ENCODE peak calls at places on chromosomes 6 and 20, in five cellular contexts. B, U, E, T and Z are unnamed samples.

GRCh38 chr6:132669690-132670291 is 10.8 kb upstream of the TAAR1 start:
- DNase-seq in B (no peak), U (no peak), E (no peak), T (no peak), Z (no peak)

GRCh38 chr20:1391640-1392442 is 1.0 kb downstream of the FKBP1A start:
- DNase-seq in B (no peak), U (no peak), E (peak), T (no peak), Z (peak)

GRCh38 chr6:78845567-78845966 is 21.8 kb upstream of the IRAK1BP1 start:
- DNase-seq in B (no peak), U (no peak), E (no peak), T (no peak), Z (no peak)

GRCh38 chr20:57716893-57717292 is 7.1 kb upstream of the PMEPA1 start:
- DNase-seq in B (no peak), U (no peak), E (no peak), T (no peak), Z (no peak)

GRCh38 chr20:5890773-5891441 is 59.4 kb downstream of the TRMT6 start:
- DNase-seq in B (no peak), U (no peak), E (no peak), T (no peak), Z (no peak)

GRCh38 chr6:85464722-85465150 is 14.9 kb downstream of the NT5E start:
- DNase-seq in B (no peak), U (no peak), E (no peak), T (no peak), Z (peak)

GRCh38 chr6:38771111-38771694 is 56.1 kb downstream of the DNAH8 start:
- DNase-seq in B (no peak), U (no peak), E (no peak), T (no peak), Z (no peak)

GRCh38 chr20:18416478-18416877 is 50.4 kb downstream of the DZANK1 start:
- DNase-seq in B (no peak), U (no peak), E (no peak), T (no peak), Z (no peak)

GRCh38 chr6:111356551-111356950 is 126.5 kb downstream of the REV3L start:
- DNase-seq in B (no peak), U (no peak), E (no peak), T (no peak), Z (no peak)

GRCh38 chr20:50470249-50470858 is 39.8 kb upstream of the PTPN1 start:
- DNase-seq in B (no peak), U (no peak), E (no peak), T (no peak), Z (no peak)

GRCh38 chr6:160277144-160277543 is 18.5 kb upstream of the SLC22A2 start:
- DNase-seq in B (no peak), U (no peak), E (no peak), T (no peak), Z (no peak)

GRCh38 chr20:23086931-23087411 is 847 bp upstream of the CD93 start:
- DNase-seq in B (no peak), U (no peak), E (no peak), T (peak), Z (peak)

GRCh38 chr6:77454386-77454785 is 8.9 kb downstream of the HTR1B start:
- DNase-seq in B (no peak), U (no peak), E (no peak), T (no peak), Z (no peak)

GRCh38 chr20:50245561-50246366 is 55.1 kb downstream of the CEBPB start:
- DNase-seq in B (no peak), U (no peak), E (no peak), T (no peak), Z (no peak)

GRCh38 chr6:1043458-1043836 is 268.5 kb upstream of the FOXQ1 start:
- DNase-seq in B (no peak), U (no peak), E (no peak), T (no peak), Z (no peak)

GRCh38 chr6:134240664-134241431 is 77.1 kb downstream of the SGK1 start:
- DNase-seq in B (peak), U (no peak), E (no peak), T (peak), Z (peak)

GRCh38 chr6:111583986-111584385 is 21.7 kb downstream of the TRAF3IP2 start:
- DNase-seq in B (no peak), U (no peak), E (no peak), T (no peak), Z (no peak)

GRCh38 chr6:116064626-116065025 is 3.9 kb upstream of the FRK start:
- DNase-seq in B (no peak), U (no peak), E (no peak), T (no peak), Z (no peak)

GRCh38 chr6:52426667-52427066 is 6.5 kb downstream of the EFHC1 start:
- DNase-seq in B (no peak), U (no peak), E (no peak), T (no peak), Z (no peak)

GRCh38 chr6:125182237-125183018 is 28.9 kb downstream of the TPD52L1 start:
- DNase-seq in B (no peak), U (no peak), E (no peak), T (no peak), Z (no peak)

GRCh38 chr6:108739496-108740330 is 108.5 kb upstream of the ARMC2 start:
- DNase-seq in B (no peak), U (no peak), E (no peak), T (no peak), Z (no peak)

GRCh38 chr6:90739339-90739738 is 152.5 kb upstream of the MAP3K7 start:
- DNase-seq in B (no peak), U (no peak), E (no peak), T (no peak), Z (no peak)

GRCh38 chr20:32183947-32184635 is 23.5 kb downstream of the PLAGL2 start:
- DNase-seq in B (no peak), U (no peak), E (no peak), T (no peak), Z (no peak)

GRCh38 chr20:22805219-22805618 is 220.8 kb upstream of the FOXA2 start:
- DNase-seq in B (no peak), U (no peak), E (peak), T (no peak), Z (no peak)

GRCh38 chr6:25027221-25027916 is 91.6 kb upstream of the RIPOR2 start:
- DNase-seq in B (peak), U (no peak), E (no peak), T (peak), Z (no peak)

GRCh38 chr6:151494235-151494950 is 576 bp downstream of the CCDC170 start:
- DNase-seq in B (no peak), U (no peak), E (peak), T (no peak), Z (peak)

GRCh38 chr6:30612213-30612612 is 4.8 kb downstream of the PPP1R10 start:
- DNase-seq in B (no peak), U (no peak), E (no peak), T (no peak), Z (no peak)

GRCh38 chr6:42239333-42239732 is 21.7 kb upstream of the MRPS10 start:
- DNase-seq in B (no peak), U (no peak), E (no peak), T (no peak), Z (no peak)

DNA sequence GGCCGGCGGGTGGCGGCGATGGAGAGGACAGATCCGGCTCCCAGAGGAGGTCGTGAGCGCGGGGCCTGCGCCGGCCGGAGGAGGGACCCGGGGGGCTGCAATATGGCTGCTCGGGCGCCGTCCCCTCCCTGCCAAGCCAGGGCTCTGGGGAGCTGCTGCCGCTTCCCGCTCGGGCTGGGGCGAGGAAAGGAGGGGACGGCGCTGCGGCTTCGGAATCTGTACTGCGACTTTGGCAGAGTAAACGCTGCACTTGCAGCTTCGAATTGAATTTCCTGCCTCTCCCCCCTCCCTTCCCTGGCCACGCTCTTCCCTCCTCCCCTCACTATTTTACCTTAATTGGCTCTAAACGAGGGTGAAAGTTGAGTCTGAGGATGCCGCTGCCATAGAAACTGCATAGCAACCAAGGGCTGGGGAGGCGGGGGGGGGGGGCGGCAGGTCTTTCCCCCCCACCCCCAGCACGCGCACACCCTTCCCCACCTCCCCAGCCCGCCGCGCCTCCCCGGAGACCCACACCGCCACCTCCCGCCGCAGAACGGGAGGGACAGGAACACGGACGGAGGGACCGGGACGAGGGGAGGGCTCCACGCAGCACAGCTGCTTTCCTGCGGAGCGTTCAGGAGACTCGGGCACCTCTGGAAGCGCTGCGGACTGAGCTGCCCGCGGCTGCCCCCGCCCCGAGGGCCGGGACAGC is 93.9 kb downstream of the RNASET2 start:
- DNase-seq in B (peak), U (no peak), E (peak), T (no peak), Z (no peak)
- TF ChIP-seq CTCF in B (peak), U (no peak), E (no peak), T (no peak), Z (no peak)

DNA sequence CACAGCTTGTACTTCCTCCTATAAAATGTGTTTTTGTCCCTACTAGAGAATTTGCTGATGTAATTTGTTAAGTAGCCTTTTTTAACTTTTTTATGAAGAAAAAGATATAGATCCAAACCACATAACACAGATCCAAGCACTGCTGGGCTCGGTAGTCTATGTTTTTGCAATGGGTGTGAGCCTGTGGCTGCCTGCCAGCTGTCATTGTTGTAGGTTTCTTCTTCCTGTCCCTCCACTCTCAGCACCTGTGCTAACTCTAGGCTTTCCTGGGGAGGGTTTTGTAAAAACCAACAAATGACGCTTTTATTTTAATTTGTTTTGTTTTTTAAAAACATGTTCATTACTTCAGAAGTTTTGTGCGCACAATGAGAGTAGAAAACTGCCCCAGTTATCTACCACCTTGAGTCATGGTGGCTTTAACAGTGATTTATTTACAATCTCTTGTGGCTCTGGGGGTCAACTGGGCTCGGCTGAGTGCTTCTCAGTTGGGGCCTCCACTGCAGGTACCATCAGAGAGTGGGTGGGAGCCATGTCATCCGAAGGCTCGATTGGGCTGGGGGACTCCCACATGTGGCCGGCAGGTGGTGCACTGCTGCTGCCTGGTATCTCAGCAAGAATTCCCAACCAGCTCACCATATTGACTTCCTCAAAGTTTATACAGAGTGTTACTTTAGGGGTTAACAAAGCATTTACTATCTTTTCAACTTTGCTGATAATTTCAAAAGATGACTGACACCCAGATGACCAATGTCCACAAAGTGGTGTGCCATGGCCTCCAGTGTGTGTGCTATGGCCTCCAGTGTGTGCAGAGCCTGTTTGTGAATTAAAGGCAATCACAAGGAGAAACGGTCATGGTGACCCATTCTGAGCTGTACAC is 3.0 kb upstream of the CCR6 start:
- DNase-seq in B (peak), U (no peak), E (no peak), T (peak), Z (no peak)
- TF ChIP-seq CTCF in B (no peak), U (no peak), E (no peak), T (no peak), Z (no peak)

GRCh38 chr20:43525016-43525415 is 17.5 kb downstream of the L3MBTL1 start:
- DNase-seq in B (no peak), U (no peak), E (no peak), T (no peak), Z (no peak)
- TF ChIP-seq CTCF in B (no peak), U (no peak), E (no peak), T (no peak), Z (no peak)

GRCh38 chr20:36833275-36834020 is 42.5 kb upstream of the TLDC2 start:
- DNase-seq in B (no peak), U (no peak), E (no peak), T (peak), Z (no peak)

GRCh38 chr20:36832791-36833190 is 43.1 kb upstream of the TLDC2 start:
- DNase-seq in B (no peak), U (no peak), E (no peak), T (no peak), Z (no peak)

GRCh38 chr20:36827541-36828279 is 48.2 kb upstream of the TLDC2 start:
- DNase-seq in B (no peak), U (no peak), E (no peak), T (no peak), Z (no peak)

GRCh38 chr20:36835025-36835424 is 40.9 kb upstream of the TLDC2 start:
- DNase-seq in B (no peak), U (no peak), E (no peak), T (no peak), Z (no peak)

GRCh38 chr20:36830791-36831691 is 44.9 kb upstream of the TLDC2 start:
- DNase-seq in B (no peak), U (no peak), E (no peak), T (no peak), Z (no peak)
- TF ChIP-seq CTCF in B (no peak), U (no peak), E (no peak), T (peak), Z (no peak)